ENCODE peak calls at places on chromosomes 5 and 9, in seven cellular contexts. X is heart left ventricle; H is Peyer's patch; O is effector memory CD4-positive, alpha-beta T cell; P is right lobe of liver; B is body of pancreas; E is A549. G is an unnamed sample.

GRCh38 chr5:103177543-103177942 is 57.4 kb downstream of the PPIP5K2 start:
- DNase-seq in O (no peak), E (no peak), P (no peak), H (no peak), X (no peak), B (no peak), G (no peak)

GRCh38 chr9:6646028-6646636 is 603 bp upstream of the GLDC start:
- DNase-seq in O (no peak), B (no peak), E (no peak), H (no peak), P (no peak), X (no peak), G (no peak)

GRCh38 chr5:65722575-65723424 is 795 bp downstream of the NLN start:
- DNase-seq in P (no peak), O (no peak), E (peak; percentile 65), B (no peak), H (no peak), X (no peak), G (no peak)

GRCh38 chr5:146561711-146562110 is 45.7 kb upstream of the GPR151 start:
- DNase-seq in X (no peak), B (no peak), O (no peak), H (no peak), P (no peak), E (no peak), G (no peak)

GRCh38 chr5:13249854-13250253 is 694.6 kb downstream of the DNAH5 start:
- DNase-seq in E (no peak), O (no peak), X (no peak), B (no peak), H (no peak), P (no peak), G (no peak)

GRCh38 chr9:129100383-129101169 is 10.0 kb downstream of the CRAT start:
- DNase-seq in O (no peak), X (no peak), H (no peak), P (no peak), B (no peak), E (no peak), G (no peak)

GRCh38 chr5:59036274-59036961 is 453.5 kb downstream of the RAB3C start:
- DNase-seq in H (peak; percentile 61), P (no peak), O (no peak), X (no peak), B (no peak), E (no peak), G (no peak)

GRCh38 chr5:81517462-81517861 is 123.5 kb upstream of the ACOT12 start:
- DNase-seq in O (no peak), H (no peak), P (no peak), E (no peak), X (no peak), B (no peak), G (no peak)

GRCh38 chr5:37740331-37741066 is 99.3 kb downstream of the GDNF start:
- DNase-seq in X (no peak), B (no peak), P (no peak), O (no peak), H (no peak), E (no peak), G (no peak)

DNA sequence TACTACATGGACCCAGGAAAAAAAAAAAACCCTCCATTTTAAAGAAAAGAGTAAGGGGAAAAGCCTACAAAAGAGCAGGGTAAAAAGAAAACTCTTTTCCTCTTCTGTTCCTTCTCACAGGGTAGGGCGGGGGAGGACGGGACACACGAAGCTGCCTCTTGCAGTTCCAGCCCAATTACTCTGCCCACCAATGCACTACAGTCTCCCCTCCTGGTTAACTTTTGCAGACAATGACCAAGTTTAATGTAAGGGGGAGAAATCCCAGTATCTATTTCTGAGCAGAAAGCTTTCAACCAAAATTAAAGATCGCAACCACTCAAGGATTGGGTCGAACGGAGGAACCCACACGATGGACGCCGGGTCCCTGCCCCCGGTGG is 1.3 kb downstream of the BRD3 start:
- DNase-seq in E (peak; percentile 28), B (no peak), O (no peak), P (no peak), H (peak; percentile 46), X (no peak), G (no peak)
- H3K27ac ChIP-seq in E (peak overlapping the region; percentile 91), B (peak overlapping the region; percentile 93), O (peak overlapping the region; percentile 50), P (peak overlapping the region; percentile 47), H (peak overlapping the region; percentile 100), X (peak overlapping the region; percentile 63), G (no peak overlapping the region)

GRCh38 chr5:94750681-94751080 is 132.2 kb downstream of the SLF1 start:
- DNase-seq in H (no peak), O (no peak), B (no peak), X (no peak), P (no peak), E (no peak), G (no peak)
- H3K4me1 ChIP-seq in H (no peaks in the 10 kb centered on the region), O (no peaks in the 10 kb centered on the region), B (no peaks in the 10 kb centered on the region), X (no peaks in the 10 kb centered on the region), P (no peaks in the 10 kb centered on the region), E (peaks cover 3% of the 10 kb centered on the region), G (peaks cover 1% of the 10 kb centered on the region)

GRCh38 chr5:137069358-137069757 is 429.8 kb downstream of the SPOCK1 start:
- DNase-seq in P (no peak), X (no peak), H (no peak), O (no peak), B (no peak), E (no peak), G (no peak)
- H3K27ac ChIP-seq in P (no peak overlapping the region), X (no peak overlapping the region), H (no peak overlapping the region), O (no peak overlapping the region), B (no peak overlapping the region), E (no peak overlapping the region), G (no peak overlapping the region)

DNA sequence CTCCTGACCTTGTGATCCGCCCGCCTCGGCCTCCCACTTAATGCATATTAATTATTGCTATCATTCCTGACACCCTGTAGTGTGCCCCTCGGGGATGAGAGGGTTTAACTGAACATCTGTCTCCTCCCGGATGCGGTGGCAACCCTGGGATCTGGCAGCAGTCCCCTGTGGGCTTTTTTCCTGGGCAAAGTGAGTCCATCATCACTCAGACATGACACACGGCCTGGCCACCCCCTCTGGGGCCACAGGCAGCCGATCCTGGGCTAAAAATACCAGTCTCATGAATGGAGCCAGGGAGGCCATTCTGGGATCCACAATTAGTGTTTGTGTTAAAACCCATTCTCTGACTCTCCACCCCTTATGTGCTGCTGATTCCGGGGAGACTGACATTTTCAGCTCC is 161.2 kb downstream of the RGS3 start:
- DNase-seq in E (no peak), O (no peak), B (no peak), X (no peak), P (no peak), H (peak; percentile 30), G (no peak)
- H3K4me1 ChIP-seq in E (peaks cover 37% of the 10 kb centered on the region), O (no peaks in the 10 kb centered on the region), B (peaks cover 24% of the 10 kb centered on the region), X (peaks cover 44% of the 10 kb centered on the region), P (peaks cover 37% of the 10 kb centered on the region), H (no peaks in the 10 kb centered on the region), G (peaks cover 6% of the 10 kb centered on the region)